ENCODE peak calls at places on chromosomes 12 and 14, in ten cellular contexts. N is left ventricle myocardium inferior; I is CD4-positive, alpha-beta memory T cell; S is adrenal gland; P is tibial artery; J is ovary; U is breast epithelium; A is GM06990; M is WERI-Rb-1; O is ascending aorta. Y is an unnamed sample.

GRCh38 chr12:65881348-65881961 is 57.2 kb downstream of the HMGA2 start:
- DNase-seq in N (peak), I (no peak), S (no peak), P (peak), J (peak), U (peak), A (no peak), M (no peak), O (no peak), Y (peak)

GRCh38 chr12:42918387-42918786 is 328.8 kb upstream of the PRICKLE1 start:
- DNase-seq in N (no peak), I (no peak), S (no peak), P (no peak), J (no peak), U (no peak), A (no peak), M (peak), O (no peak), Y (no peak)

GRCh38 chr14:88613552-88614010 is 50.7 kb downstream of the ZC3H14 start:
- DNase-seq in N (no peak), I (no peak), S (no peak), P (no peak), J (no peak), U (no peak), A (no peak), M (no peak), O (no peak), Y (no peak)

GRCh38 chr14:106276326-106277267 is 750.2 kb downstream of the TMEM121 start:
- DNase-seq in N (no peak), I (peak), S (no peak), P (no peak), J (no peak), U (no peak), A (peak), M (no peak), O (no peak), Y (no peak)

GRCh38 chr14:97956944-97957343 is 1159.8 kb downstream of the VRK1 start:
- DNase-seq in N (no peak), I (no peak), S (no peak), P (no peak), J (no peak), U (no peak), A (no peak), M (no peak), O (no peak), Y (no peak)

GRCh38 chr12:115570271-115570777 is 707.2 kb downstream of the MED13L start:
- DNase-seq in N (no peak), I (no peak), S (no peak), P (no peak), J (no peak), U (no peak), A (no peak), M (peak), O (no peak), Y (no peak)

GRCh38 chr12:124388679-124389536 is 94.0 kb downstream of the RFLNA start:
- DNase-seq in N (peak), I (peak), S (peak), P (peak), J (peak), U (peak), A (peak), M (peak), O (peak), Y (peak)

GRCh38 chr12:2941524-2941923 is 17.7 kb upstream of the TEAD4 start:
- DNase-seq in N (no peak), I (no peak), S (no peak), P (no peak), J (no peak), U (no peak), A (no peak), M (no peak), O (no peak), Y (no peak)

GRCh38 chr14:100640481-100641273 is 53.5 kb upstream of the BEGAIN start:
- DNase-seq in N (no peak), I (peak), S (no peak), P (no peak), J (peak), U (no peak), A (peak), M (no peak), O (no peak), Y (no peak)

GRCh38 chr14:54564071-54564798 is 2.7 kb upstream of the SAMD4A start:
- DNase-seq in N (no peak), I (peak), S (no peak), P (no peak), J (no peak), U (no peak), A (peak), M (no peak), O (no peak), Y (no peak)

GRCh38 chr12:53622724-53623123 is 3.5 kb downstream of the ATF7 start:
- DNase-seq in N (no peak), I (no peak), S (no peak), P (no peak), J (no peak), U (no peak), A (no peak), M (no peak), O (no peak), Y (no peak)

GRCh38 chr12:53617700-53618099 is 8.5 kb downstream of the ATF7 start:
- DNase-seq in N (no peak), I (no peak), S (no peak), P (no peak), J (no peak), U (no peak), A (no peak), M (no peak), O (no peak), Y (no peak)

GRCh38 chr12:53613821-53614220 is 12.4 kb downstream of the ATF7 start:
- DNase-seq in N (no peak), I (no peak), S (no peak), P (no peak), J (no peak), U (no peak), A (no peak), M (no peak), O (no peak), Y (no peak)

GRCh38 chr12:53616950-53617349 is 9.2 kb downstream of the ATF7 start:
- DNase-seq in N (no peak), I (no peak), S (no peak), P (no peak), J (no peak), U (no peak), A (no peak), M (no peak), O (no peak), Y (no peak)

DNA sequence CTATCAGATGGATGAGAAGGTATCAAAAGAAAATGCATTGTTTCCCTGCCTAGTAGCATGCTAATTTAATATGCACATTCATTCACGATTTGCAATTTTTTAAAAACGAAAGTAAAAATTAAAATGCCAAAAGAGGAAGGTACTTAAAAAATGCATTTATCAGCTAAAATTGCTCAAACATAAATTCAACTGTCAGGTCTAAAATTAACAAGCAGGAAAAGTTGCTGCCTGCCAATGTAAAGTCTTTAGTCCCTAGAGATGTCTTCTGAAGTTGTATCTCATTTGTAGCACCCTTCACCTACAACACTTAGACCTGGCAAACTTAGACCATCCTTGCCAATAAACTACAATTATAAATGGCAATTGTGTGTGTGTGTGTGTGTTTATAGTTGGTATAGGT is 7.8 kb downstream of the ATF7 start:
- DNase-seq in N (no peak), I (no peak), S (no peak), P (no peak), J (no peak), U (no peak), A (no peak), M (no peak), O (no peak), Y (no peak)
- H3K4me3 ChIP-seq in N (peak), I (no peak), S (no peak), P (peak), J (peak), U (peak), A (peak), M (no peak), O (peak), Y (peak)

GRCh38 chr12:508145-508544 is 48.4 kb downstream of the B4GALNT3 start:
- DNase-seq in N (no peak), I (no peak), S (no peak), P (no peak), J (no peak), U (no peak), A (no peak), M (no peak), O (no peak), Y (no peak)

GRCh38 chr12:509494-509893 is 49.8 kb downstream of the B4GALNT3 start:
- DNase-seq in N (no peak), I (no peak), S (no peak), P (no peak), J (no peak), U (no peak), A (no peak), M (no peak), O (no peak), Y (no peak)

GRCh38 chr12:512933-513332 is 53.2 kb downstream of the B4GALNT3 start:
- DNase-seq in N (no peak), I (no peak), S (no peak), P (no peak), J (no peak), U (no peak), A (no peak), M (no peak), O (no peak), Y (no peak)

GRCh38 chr12:508795-509194 is 49.1 kb downstream of the B4GALNT3 start:
- DNase-seq in N (no peak), I (no peak), S (no peak), P (no peak), J (no peak), U (no peak), A (no peak), M (no peak), O (no peak), Y (no peak)

DNA sequence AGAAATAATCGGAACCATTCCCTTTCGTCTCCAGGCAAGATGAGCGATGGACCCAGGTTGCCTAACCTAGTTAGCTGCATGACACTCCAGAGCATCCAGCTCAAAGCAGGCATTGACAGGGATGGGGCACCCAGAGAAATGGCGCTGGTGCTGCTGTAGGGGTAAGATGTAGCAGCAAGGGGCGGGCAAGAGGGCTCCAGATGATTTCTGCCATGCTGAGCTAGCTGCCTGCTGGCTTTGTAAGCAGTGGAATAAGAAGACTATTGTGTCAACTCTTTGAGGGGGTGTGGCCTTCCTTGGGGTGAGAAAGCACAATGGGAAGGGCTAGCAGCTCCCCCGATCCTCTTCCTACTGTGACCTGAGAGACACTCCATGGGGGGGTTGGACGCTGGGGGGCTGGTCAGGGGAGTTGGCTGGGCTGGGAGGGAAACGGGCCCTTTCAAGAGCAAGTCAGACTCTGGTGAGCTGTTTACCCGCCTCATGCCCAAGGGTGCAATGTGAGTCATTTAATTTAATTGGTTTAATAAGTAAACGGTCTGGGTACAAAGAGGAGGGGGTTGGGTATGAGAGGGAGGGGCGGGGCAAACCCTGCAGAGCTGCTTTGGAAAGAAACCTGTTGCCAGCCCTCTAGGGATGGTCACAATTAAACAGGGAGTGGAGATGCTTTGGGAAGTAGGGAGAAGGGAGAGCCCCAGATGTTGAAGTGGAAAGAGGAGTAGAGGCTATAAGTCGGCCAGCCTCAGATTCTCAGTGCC is 50.5 kb downstream of the B4GALNT3 start:
- DNase-seq in N (no peak), I (no peak), S (no peak), P (no peak), J (no peak), U (no peak), A (no peak), M (no peak), O (no peak), Y (no peak)
- H3K4me3 ChIP-seq in N (no peak), I (no peak), S (no peak), P (no peak), J (no peak), U (no peak), A (no peak), M (no peak), O (no peak), Y (no peak)

GRCh38 chr12:47602949-47603558 is 102.8 kb downstream of the RPAP3 start:
- DNase-seq in N (no peak), I (no peak), S (no peak), P (no peak), J (no peak), U (peak), A (no peak), M (no peak), O (no peak), Y (no peak)
- H3K4me3 ChIP-seq in N (no peak), I (no peak), S (no peak), P (no peak), J (no peak), U (no peak), A (no peak), M (no peak), O (no peak), Y (no peak)

GRCh38 chr14:37595809-37596595 is 573 bp downstream of the TTC6 start:
- DNase-seq in N (no peak), I (peak), S (no peak), P (no peak), J (no peak), U (peak), A (no peak), M (peak), O (no peak), Y (no peak)
- H3K4me3 ChIP-seq in N (peak), I (no peak), S (no peak), P (peak), J (peak), U (peak), A (no peak), M (peak), O (peak), Y (peak)

DNA sequence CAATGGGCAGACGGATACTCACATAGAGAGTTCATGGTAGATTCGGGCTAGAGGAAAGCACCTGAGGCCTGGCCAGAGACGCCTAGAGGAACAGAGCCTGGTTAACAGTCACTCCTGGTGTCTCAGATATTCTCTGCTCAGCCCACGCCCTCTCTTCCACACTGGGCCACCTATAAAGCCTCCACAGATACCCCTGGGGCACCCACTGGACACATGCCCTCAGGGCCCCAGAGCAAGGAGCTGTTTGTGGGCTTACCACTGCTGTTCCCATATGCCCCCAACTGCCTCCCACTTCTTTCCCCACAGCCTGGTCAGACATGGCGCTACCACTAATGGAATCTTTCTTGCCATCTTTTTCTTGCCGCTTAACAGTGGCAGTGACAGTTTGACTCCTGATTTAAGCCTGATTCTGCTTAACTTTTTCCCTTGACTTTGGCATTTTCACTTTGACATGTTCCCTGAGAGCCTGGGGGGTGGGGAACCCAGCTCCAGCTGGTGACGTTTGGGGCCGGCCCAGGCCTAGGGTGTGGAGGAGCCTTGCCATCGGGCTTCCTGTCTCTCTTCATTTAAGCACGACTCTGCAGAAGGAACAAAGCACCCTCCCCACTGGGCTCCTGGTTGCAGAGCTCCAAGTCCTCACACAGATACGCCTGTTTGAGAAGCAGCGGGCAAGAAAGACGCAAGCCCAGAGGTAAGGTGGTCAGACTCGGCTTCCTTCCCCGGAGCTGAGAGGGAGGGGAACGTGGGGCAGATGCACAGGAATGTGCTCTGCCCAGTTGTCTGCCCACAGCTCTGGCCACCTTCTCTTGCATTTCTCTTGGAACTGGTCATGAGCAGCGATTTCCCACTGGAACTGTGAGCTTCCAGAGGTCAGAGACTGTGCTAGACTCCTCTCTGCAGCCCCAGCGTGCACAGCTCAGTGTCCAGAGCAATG is at the start of gene CD4:
- DNase-seq in N (peak), I (peak), S (peak), P (peak), J (no peak), U (no peak), A (no peak), M (no peak), O (peak), Y (peak)
- H3K4me3 ChIP-seq in N (peak), I (peak), S (no peak), P (peak), J (no peak), U (peak), A (no peak), M (no peak), O (no peak), Y (peak)

GRCh38 chr14:104970231-104971068 is 7.7 kb downstream of the AHNAK2 start:
- DNase-seq in N (peak), I (no peak), S (no peak), P (peak), J (peak), U (no peak), A (no peak), M (peak), O (no peak), Y (peak)
- H3K4me3 ChIP-seq in N (peak), I (no peak), S (no peak), P (peak), J (peak), U (peak), A (no peak), M (no peak), O (no peak), Y (no peak)

Y was measured in heart left ventricle.